ENCODE peak calls at places on chromosomes 6 and 20, in nine cellular contexts. E, I, S, F, K, T, N, L and M are unnamed samples.

GRCh38 chr6:43771858-43772570 is 2.0 kb downstream of the VEGFA start:
- DNase-seq in E (peak), I (peak), S (peak), F (peak), K (peak), T (peak), N (peak), L (peak), M (no peak)

GRCh38 chr20:60117040-60117439 is 158.8 kb downstream of the CDH26 start:
- DNase-seq in E (no peak), I (no peak), S (no peak), F (no peak), K (no peak), T (no peak), N (no peak), L (no peak), M (no peak)

GRCh38 chr6:132734694-132735236 is 20.9 kb upstream of the VNN1 start:
- DNase-seq in E (no peak), I (no peak), S (no peak), F (no peak), K (peak), T (no peak), N (no peak), L (no peak), M (no peak)

GRCh38 chr6:12958052-12958706 is 241.6 kb downstream of the PHACTR1 start:
- DNase-seq in E (no peak), I (no peak), S (no peak), F (no peak), K (peak), T (no peak), N (no peak), L (no peak), M (no peak)

GRCh38 chr6:28081486-28081751 is 1.1 kb downstream of the ZNF165 start:
- DNase-seq in E (no peak), I (no peak), S (no peak), F (no peak), K (no peak), T (peak), N (no peak), L (no peak), M (no peak)

GRCh38 chr6:145278163-145278807 is 457.0 kb downstream of the EPM2A start:
- DNase-seq in E (no peak), I (no peak), S (no peak), F (no peak), K (peak), T (no peak), N (no peak), L (no peak), M (no peak)

GRCh38 chr6:40960784-40961430 is 78.1 kb downstream of the UNC5CL start:
- DNase-seq in E (no peak), I (no peak), S (no peak), F (no peak), K (no peak), T (no peak), N (no peak), L (no peak), M (no peak)

GRCh38 chr20:36384022-36384619 is 78.0 kb downstream of the DLGAP4 start:
- DNase-seq in E (no peak), I (peak), S (no peak), F (no peak), K (peak), T (peak), N (no peak), L (peak), M (no peak)

GRCh38 chr6:157184202-157185015 is 138.9 kb downstream of the TMEM242 start:
- DNase-seq in E (peak), I (peak), S (peak), F (peak), K (peak), T (peak), N (peak), L (peak), M (peak)

GRCh38 chr6:134740473-134741192 is 209.3 kb downstream of the ALDH8A1 start:
- DNase-seq in E (no peak), I (peak), S (peak), F (no peak), K (peak), T (no peak), N (no peak), L (no peak), M (no peak)

GRCh38 chr6:148451690-148452089 is 109.1 kb downstream of the SASH1 start:
- DNase-seq in E (no peak), I (no peak), S (no peak), F (no peak), K (no peak), T (peak), N (no peak), L (no peak), M (no peak)

GRCh38 chr20:11454966-11455799 is 462.5 kb upstream of the BTBD3 start:
- DNase-seq in E (no peak), I (peak), S (no peak), F (no peak), K (peak), T (peak), N (no peak), L (no peak), M (no peak)

GRCh38 chr6:43878823-43879495 is 108.9 kb downstream of the VEGFA start:
- DNase-seq in E (no peak), I (no peak), S (peak), F (no peak), K (no peak), T (no peak), N (peak), L (peak), M (no peak)

GRCh38 chr20:57208198-57208597 is 58.2 kb downstream of the BMP7 start:
- DNase-seq in E (no peak), I (no peak), S (no peak), F (no peak), K (no peak), T (no peak), N (no peak), L (no peak), M (no peak)

GRCh38 chr6:31558631-31559500 is 11.5 kb downstream of the NFKBIL1 start:
- DNase-seq in E (no peak), I (no peak), S (no peak), F (peak), K (peak), T (peak), N (no peak), L (no peak), M (no peak)

GRCh38 chr6:14305131-14305530 is 187.6 kb downstream of the CD83 start:
- DNase-seq in E (no peak), I (peak), S (no peak), F (no peak), K (no peak), T (no peak), N (no peak), L (no peak), M (no peak)

GRCh38 chr6:148747493-148748160 is 797 bp downstream of the UST start:
- DNase-seq in E (peak), I (peak), S (peak), F (peak), K (peak), T (peak), N (peak), L (peak), M (no peak)

GRCh38 chr6:110748458-110748857 is 66.8 kb downstream of the CDK19 start:
- DNase-seq in E (no peak), I (no peak), S (no peak), F (no peak), K (no peak), T (no peak), N (no peak), L (no peak), M (no peak)

GRCh38 chr6:34973547-34974248 is 84.6 kb downstream of the ANKS1A start:
- DNase-seq in E (no peak), I (no peak), S (no peak), F (no peak), K (peak), T (no peak), N (no peak), L (no peak), M (no peak)

GRCh38 chr6:137260205-137260604 is 41.0 kb upstream of the IFNGR1 start:
- DNase-seq in E (no peak), I (no peak), S (no peak), F (no peak), K (no peak), T (no peak), N (no peak), L (no peak), M (no peak)

GRCh38 chr20:21523398-21523868 is 9.6 kb upstream of the NKX2-2 start:
- DNase-seq in E (no peak), I (no peak), S (no peak), F (no peak), K (no peak), T (no peak), N (no peak), L (no peak), M (no peak)

GRCh38 chr6:101578306-101578705 is 184.8 kb downstream of the GRIK2 start:
- DNase-seq in E (no peak), I (no peak), S (no peak), F (no peak), K (no peak), T (no peak), N (no peak), L (no peak), M (no peak)

GRCh38 chr6:346389-347030 is 45.0 kb upstream of the IRF4 start:
- DNase-seq in E (no peak), I (no peak), S (no peak), F (no peak), K (peak), T (no peak), N (no peak), L (no peak), M (no peak)

GRCh38 chr6:31560697-31561058 is 11.4 kb upstream of the LTA start:
- DNase-seq in E (no peak), I (no peak), S (no peak), F (no peak), K (no peak), T (peak), N (no peak), L (no peak), M (no peak)

GRCh38 chr6:128731249-128732165 is 151.4 kb upstream of the LAMA2 start:
- DNase-seq in E (no peak), I (peak), S (peak), F (no peak), K (peak), T (peak), N (peak), L (peak), M (no peak)

GRCh38 chr6:30112402-30113376 is at the start of gene TRIM31:
- DNase-seq in E (no peak), I (no peak), S (no peak), F (no peak), K (no peak), T (peak), N (no peak), L (no peak), M (no peak)

GRCh38 chr20:20322912-20323311 is 45.0 kb upstream of the INSM1 start:
- DNase-seq in E (no peak), I (no peak), S (no peak), F (no peak), K (no peak), T (no peak), N (no peak), L (no peak), M (no peak)

GRCh38 chr6:32947552-32948465 is 5.1 kb downstream of the HLA-DMA start:
- DNase-seq in E (no peak), I (peak), S (peak), F (no peak), K (peak), T (peak), N (no peak), L (no peak), M (no peak)

GRCh38 chr6:169520104-169520503 is 181.7 kb downstream of the WDR27 start:
- DNase-seq in E (no peak), I (no peak), S (no peak), F (no peak), K (peak), T (no peak), N (no peak), L (no peak), M (no peak)
- TF ChIP-seq CTCF in E (peak), I (peak), S (no peak), F (no peak), K (peak), T (no peak), N (peak), L (peak), M (no peak)

GRCh38 chr6:94251878-94252277 is 832.5 kb upstream of the EPHA7 start:
- DNase-seq in E (no peak), I (no peak), S (no peak), F (no peak), K (no peak), T (no peak), N (no peak), L (no peak), M (no peak)

GRCh38 chr6:94254689-94255088 is 835.3 kb upstream of the EPHA7 start:
- DNase-seq in E (no peak), I (no peak), S (no peak), F (no peak), K (no peak), T (no peak), N (no peak), L (no peak), M (no peak)
- TF ChIP-seq CTCF in E (peak), I (no peak), S (peak), F (no peak), K (no peak), T (no peak), N (peak), L (peak), M (no peak)

GRCh38 chr20:5065489-5066383 is 54.0 kb downstream of the PCNA start:
- DNase-seq in E (no peak), I (peak), S (peak), F (peak), K (peak), T (no peak), N (peak), L (no peak), M (no peak)
- TF ChIP-seq CTCF in E (no peak), I (no peak), S (no peak), F (no peak), K (no peak), T (no peak), N (no peak), L (no peak), M (no peak)

DNA sequence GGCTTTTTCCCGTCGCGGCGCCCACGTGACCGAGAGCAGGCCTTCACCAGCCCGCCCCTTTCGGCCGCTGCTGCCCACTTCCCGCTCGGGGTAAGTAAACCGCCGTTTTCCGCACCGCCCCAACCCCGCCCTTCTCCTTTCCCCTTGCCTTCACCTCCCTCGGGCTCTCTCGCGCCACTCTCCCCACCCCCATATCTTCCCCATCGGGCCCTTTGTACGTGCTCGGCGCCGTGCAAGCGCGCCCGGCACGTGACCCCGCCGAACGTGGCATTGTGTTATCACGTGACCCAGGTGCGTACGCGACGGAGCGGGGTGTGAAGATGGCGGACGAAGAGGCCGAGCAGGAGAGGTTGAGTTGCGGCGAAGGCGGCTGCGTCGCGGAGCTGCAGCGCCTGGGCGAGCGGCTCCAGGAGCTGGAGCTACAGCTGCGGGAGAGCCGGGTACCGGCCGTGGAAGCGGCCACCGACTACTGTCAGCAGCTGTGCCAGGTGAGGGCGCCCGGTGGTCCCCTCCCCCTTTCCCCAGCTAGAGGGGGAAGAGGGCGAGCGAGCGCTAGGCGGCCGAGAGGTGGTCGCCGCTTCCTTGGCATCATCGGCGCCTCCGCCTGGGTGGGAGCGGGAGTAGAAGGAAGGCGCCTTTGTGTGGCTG is at the start of gene ZNF292:
- DNase-seq in E (peak), I (peak), S (peak), F (peak), K (peak), T (peak), N (peak), L (peak), M (peak)
- TF ChIP-seq CTCF in E (no peak), I (no peak), S (no peak), F (no peak), K (no peak), T (no peak), N (peak), L (no peak), M (no peak)

GRCh38 chr20:9053108-9053507 is 15.8 kb upstream of the PLCB4 start:
- DNase-seq in E (no peak), I (no peak), S (no peak), F (no peak), K (no peak), T (no peak), N (no peak), L (no peak), M (no peak)

GRCh38 chr20:9051508-9051907 is 17.4 kb upstream of the PLCB4 start:
- DNase-seq in E (no peak), I (peak), S (peak), F (no peak), K (peak), T (no peak), N (no peak), L (no peak), M (no peak)

GRCh38 chr20:9054176-9054575 is 14.7 kb upstream of the PLCB4 start:
- DNase-seq in E (no peak), I (no peak), S (peak), F (no peak), K (no peak), T (no peak), N (no peak), L (no peak), M (no peak)

GRCh38 chr20:9052136-9052535 is 16.8 kb upstream of the PLCB4 start:
- DNase-seq in E (no peak), I (no peak), S (no peak), F (no peak), K (no peak), T (no peak), N (no peak), L (no peak), M (no peak)
- TF ChIP-seq CTCF in E (no peak), I (no peak), S (no peak), F (no peak), K (no peak), T (no peak), N (no peak), L (no peak), M (no peak)

GRCh38 chr6:87589693-87590416 is at the start of the genes ORC3 and RARS2:
- DNase-seq in E (peak), I (peak), S (peak), F (peak), K (peak), T (peak), N (peak), L (peak), M (peak)
- TF ChIP-seq CTCF in E (no peak), I (no peak), S (no peak), F (no peak), K (no peak), T (no peak), N (no peak), L (no peak), M (no peak)